ENCODE peak calls at places on chromosomes 7 and 10, in five cellular contexts. B is A549, E is H9, P is endodermal cell, A is spleen. S is an unnamed sample. For H3K4me1, the result is how much of the 10 kb centered on the place peaks cover.

GRCh38 chr10:101720606-101721230 is 25.7 kb upstream of the FBXW4 start:
- DNase-seq in B (no peak), E (no peak), P (no peak), A (no peak), S (no peak)

GRCh38 chr7:46257766-46258448 is 336.8 kb upstream of the IGFBP3 start:
- DNase-seq in B (peak), E (no peak), P (no peak), A (no peak), S (no peak)

GRCh38 chr7:114530074-114530611 is 115.5 kb downstream of the FOXP2 start:
- DNase-seq in B (peak), E (no peak), P (no peak), A (no peak), S (no peak)

GRCh38 chr7:16833373-16833772 is 28.6 kb upstream of the AGR2 start:
- DNase-seq in B (no peak), E (no peak), P (no peak), A (no peak), S (no peak)

GRCh38 chr7:99386584-99387238 is 12.2 kb downstream of the ARPC1B start:
- DNase-seq in B (peak), E (no peak), P (no peak), A (no peak), S (no peak)

GRCh38 chr7:74002474-74003017 is 25.4 kb upstream of the ELN start:
- DNase-seq in B (peak), E (no peak), P (no peak), A (peak), S (peak)

GRCh38 chr7:74069086-74069541 is 14.5 kb upstream of the LIMK1 start:
- DNase-seq in B (no peak), E (no peak), P (no peak), A (peak), S (peak)

GRCh38 chr7:22109761-22110160 is 164.1 kb upstream of the CDCA7L start:
- DNase-seq in B (peak), E (peak), P (peak), A (no peak), S (no peak)

GRCh38 chr10:102352066-102352715 is 43.3 kb upstream of the NFKB2 start:
- DNase-seq in B (peak), E (peak), P (peak), A (peak), S (no peak)

GRCh38 chr7:115724400-115725056 is 306.0 kb downstream of the TFEC start:
- DNase-seq in B (peak), E (no peak), P (no peak), A (no peak), S (no peak)

GRCh38 chr10:90871279-90871760 is 454 bp upstream of the RPP30 start:
- DNase-seq in B (peak), E (peak), P (peak), A (no peak), S (no peak)

GRCh38 chr7:39413866-39414668 is 152.1 kb upstream of the YAE1 start:
- DNase-seq in B (peak), E (peak), P (peak), A (peak), S (peak)

GRCh38 chr10:84308481-84309304 is 19.7 kb upstream of the CCSER2 start:
- DNase-seq in B (no peak), E (no peak), P (no peak), A (no peak), S (no peak)

GRCh38 chr10:114876169-114876568 is 54.6 kb downstream of the FHIP2A start:
- DNase-seq in B (peak), E (peak), P (no peak), A (no peak), S (no peak)

GRCh38 chr7:127514499-127514898 is 70.9 kb downstream of the GCC1 start:
- DNase-seq in B (peak), E (no peak), P (no peak), A (no peak), S (no peak)

GRCh38 chr10:77351386-77351785 is 286.2 kb downstream of the KCNMA1 start:
- DNase-seq in B (no peak), E (no peak), P (no peak), A (no peak), S (no peak)

GRCh38 chr10:110681023-110681681 is 37.0 kb downstream of the RBM20 start:
- DNase-seq in B (peak), E (peak), P (peak), A (no peak), S (no peak)

GRCh38 chr10:130301026-130301892 is 165.1 kb downstream of the GLRX3 start:
- DNase-seq in B (no peak), E (no peak), P (no peak), A (peak), S (peak)

GRCh38 chr7:96120856-96121255 is 201.0 kb downstream of the SLC25A13 start:
- DNase-seq in B (no peak), E (no peak), P (no peak), A (no peak), S (no peak)

DNA sequence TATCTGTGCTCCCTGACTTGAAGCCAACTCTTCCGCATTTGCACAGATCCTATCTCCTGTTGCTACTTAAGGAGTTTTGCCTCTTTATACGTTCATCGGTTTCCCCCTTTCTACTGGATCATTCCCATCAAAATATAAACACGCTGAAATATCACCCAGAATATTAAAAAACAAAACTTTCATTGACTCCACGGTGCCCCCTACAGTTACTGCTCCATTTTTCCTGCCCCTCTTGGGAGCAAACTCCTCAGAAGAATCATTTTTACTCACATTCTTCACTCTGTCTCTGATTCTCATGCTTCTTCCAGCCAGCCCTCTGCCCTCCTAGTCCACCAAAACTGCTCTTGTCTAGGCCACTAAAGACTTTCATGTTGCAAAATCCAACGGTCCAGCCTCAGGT is 66.4 kb downstream of the MYOF start:
- DNase-seq in B (no peak), E (no peak), P (peak), A (no peak), S (no peak)
- TF ChIP-seq CTCF in B (peak), E (peak), P (peak), A (no peak), S (no peak)

DNA sequence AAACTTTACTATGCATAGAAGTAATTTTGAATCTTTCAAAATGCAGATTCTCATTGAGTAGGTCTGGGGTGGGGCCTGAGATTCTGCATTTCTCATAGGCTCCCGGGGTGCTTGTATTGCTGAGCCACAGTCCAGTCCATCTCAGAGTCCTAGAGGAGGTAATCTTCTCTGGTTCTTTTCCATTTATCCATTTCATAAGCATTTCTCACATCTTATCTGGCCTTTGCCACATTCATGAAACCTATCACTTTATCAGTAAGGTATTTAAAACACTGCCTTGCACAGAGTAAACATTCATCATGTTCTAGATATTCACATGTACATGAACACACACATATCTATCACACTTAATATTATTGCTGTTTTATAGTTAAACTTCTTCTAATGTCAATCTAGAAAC is 11.9 kb downstream of the GNAI1 start:
- DNase-seq in B (no peak), E (no peak), P (no peak), A (no peak), S (no peak)
- H3K4me1 ChIP-seq in B (half or more), E (under half), P (under half), A (under half), S (under half)

GRCh38 chr7:25187932-25188331 is 40.4 kb downstream of the NPVF start:
- DNase-seq in B (peak), E (no peak), P (peak), A (no peak), S (no peak)
- TF ChIP-seq CTCF in B (no peak), E (peak), P (peak), A (no peak), S (no peak)

DNA sequence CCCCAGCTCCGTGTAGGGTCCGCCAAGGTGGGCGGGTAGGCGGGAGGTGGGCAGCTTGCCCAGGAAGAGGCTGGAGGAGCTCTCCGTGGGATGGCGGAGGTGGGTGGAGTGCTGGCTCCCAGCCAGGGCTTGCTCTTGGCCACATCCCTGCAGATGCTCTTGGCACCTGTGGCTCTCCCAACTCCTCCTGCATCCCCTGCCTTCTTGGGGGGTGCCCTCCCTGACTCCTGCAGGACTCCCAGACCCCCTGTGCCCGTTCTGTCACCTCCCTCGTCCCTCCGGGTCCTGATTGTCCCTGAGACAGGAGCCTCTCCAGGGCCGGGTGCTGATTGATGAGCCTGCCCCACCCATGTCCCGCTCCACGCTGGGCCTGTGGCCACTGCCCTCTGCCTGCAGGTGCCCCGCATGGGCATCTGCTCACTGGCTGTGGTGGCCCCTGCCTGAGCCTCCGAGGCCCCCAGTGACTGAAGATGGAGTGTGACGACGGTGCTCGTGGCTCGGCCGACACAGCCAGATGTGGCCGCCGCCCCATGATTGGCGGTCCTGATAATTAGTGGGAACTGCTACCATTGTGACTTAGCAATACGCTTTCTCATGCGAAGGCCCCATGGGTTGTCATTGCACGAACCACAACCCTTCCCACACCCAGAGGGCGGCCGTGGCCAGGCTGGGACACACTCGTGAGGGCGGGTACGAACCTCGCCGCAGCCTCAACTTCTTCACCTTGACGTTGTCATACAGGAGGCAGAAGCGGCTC is 23.6 kb downstream of the CFAP46 start:
- DNase-seq in B (no peak), E (no peak), P (no peak), A (peak), S (no peak)
- H3K4me1 ChIP-seq in B (under half), E (under half), P (under half), A (under half), S (under half)

DNA sequence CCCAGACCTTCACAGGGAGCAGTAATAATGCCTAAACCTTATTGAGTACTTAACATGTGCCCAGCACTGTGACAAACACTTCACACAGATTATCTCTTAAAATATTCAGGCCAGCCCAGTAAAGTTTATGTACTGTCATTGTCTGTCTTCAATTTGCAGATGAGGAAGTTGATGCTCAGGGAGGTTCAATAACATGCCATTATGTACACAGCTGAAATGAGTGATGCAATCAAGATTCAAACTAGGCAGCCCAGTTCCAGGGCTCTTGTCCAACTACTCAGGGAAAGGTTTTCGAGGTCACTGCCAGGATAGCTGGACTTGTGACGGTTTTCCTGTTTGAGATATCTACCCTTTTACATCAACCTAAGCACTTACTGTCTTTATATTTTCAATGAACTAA is 56.1 kb downstream of the AUTS2 start:
- DNase-seq in B (peak), E (no peak), P (no peak), A (no peak), S (peak)
- TF ChIP-seq CTCF in B (no peak), E (no peak), P (no peak), A (no peak), S (no peak)

GRCh38 chr7:148723166-148723559 is 24.5 kb downstream of the CUL1 start:
- DNase-seq in B (no peak), E (no peak), P (no peak), A (no peak), S (no peak)
- H3K4me1 ChIP-seq in B (under half), E (under half), P (under half), A (half or more), S (half or more)

GRCh38 chr10:6173203-6173602 is 29.5 kb upstream of the PFKFB3 start:
- DNase-seq in B (peak), E (peak), P (peak), A (no peak), S (no peak)
- TF ChIP-seq CTCF in B (peak), E (peak), P (peak), A (peak), S (no peak)

DNA sequence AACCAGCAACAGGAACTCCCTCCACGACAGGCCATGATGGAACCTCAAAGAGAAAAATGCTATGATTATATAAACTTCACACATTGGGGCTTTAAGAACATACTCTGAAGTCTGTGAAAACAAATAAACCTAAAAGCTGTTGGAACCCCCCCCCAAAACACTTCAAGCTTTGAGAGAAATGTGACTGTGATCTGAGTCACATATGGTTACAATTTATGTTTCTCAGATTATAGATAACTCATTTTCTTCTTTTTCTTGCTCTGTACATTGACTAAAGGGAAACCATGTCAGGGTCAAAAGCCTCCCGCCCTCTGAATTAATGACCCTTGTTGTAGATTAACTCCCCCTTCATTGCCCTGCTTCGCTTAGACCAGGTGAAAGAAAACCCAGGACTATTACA is 15.8 kb downstream of the VOPP1 start:
- DNase-seq in B (no peak), E (no peak), P (no peak), A (no peak), S (no peak)
- H3K4me1 ChIP-seq in B (under half), E (under half), P (under half), A (half or more), S (under half)

GRCh38 chr7:158574308-158575036 is 13.2 kb downstream of the PTPRN2 start:
- DNase-seq in B (no peak), E (no peak), P (no peak), A (peak), S (no peak)
- TF ChIP-seq CTCF in B (no peak), E (no peak), P (no peak), A (no peak), S (no peak)

S was measured in left lung.